ENCODE peak calls at places on chromosomes 12 and 14, in eight cellular contexts. O is NT2/D1; D is GM18507; H is lower lobe of right lung; Z is stimulated activated CD4-positive, alpha-beta T cell treated with anti-CD3 and anti-CD28 coated beads, Interleukin-12 subunit alpha, Interleukin-12 subunit beta, amount 100 ng/mL, for 24 hours; M is HCEC 1CT; W is fibroblast of lung; T is SK-N-SH. V is an unnamed sample.

GRCh38 chr14:57498659-57499058 is 5.0 kb upstream of the CCDC198 start:
- DNase-seq in O (no peak), D (no peak), H (no peak), Z (no peak), M (no peak), W (no peak), T (no peak), V (no peak)

GRCh38 chr14:81330619-81331122 is 69.5 kb downstream of the STON2 start:
- DNase-seq in O (no peak), D (no peak), H (no peak), Z (no peak), M (no peak), W (no peak), T (no peak), V (no peak)

GRCh38 chr12:111035578-111036301 is 115.4 kb upstream of the MYL2 start:
- DNase-seq in O (no peak), D (no peak), H (no peak), Z (no peak), M (no peak), W (no peak), T (peak), V (no peak)

GRCh38 chr12:53077030-53077429 is 2.2 kb downstream of the SPRYD3 start:
- DNase-seq in O (no peak), D (no peak), H (no peak), Z (no peak), M (no peak), W (no peak), T (no peak), V (no peak)

GRCh38 chr12:121568971-121569808 is 11.6 kb downstream of the KDM2B start:
- DNase-seq in O (no peak), D (no peak), H (peak), Z (no peak), M (no peak), W (peak), T (no peak), V (no peak)

GRCh38 chr14:54343276-54344121 is 53.3 kb upstream of the CDKN3 start:
- DNase-seq in O (no peak), D (no peak), H (no peak), Z (no peak), M (no peak), W (peak), T (peak), V (no peak)

GRCh38 chr12:26135571-26135970 is 10.7 kb upstream of the BHLHE41 start:
- DNase-seq in O (no peak), D (no peak), H (no peak), Z (no peak), M (no peak), W (no peak), T (no peak), V (no peak)

GRCh38 chr14:100454437-100454836 is 131.3 kb downstream of the SLC25A47 start:
- DNase-seq in O (no peak), D (no peak), H (no peak), Z (no peak), M (no peak), W (no peak), T (no peak), V (no peak)